ENCODE peak calls at places on chromosomes 2 and 18, in ten cellular contexts. C is NCI-H1930; W is T follicular helper cell; U is ureter; M is activated naive CD4-positive, alpha-beta T cell; S is activated gamma-delta T cell treated with anti-CD3 and anti-CD28 coated beads, Interleukin-2, amount 50 U/mL, for 16 hours; T is uterus; F is SK-MEL-5; I is putamen; P is NCI-H146. G is an unnamed sample.

GRCh38 chr2:99403524-99403923 is 66.3 kb downstream of the EIF5B start:
- DNase-seq in F (peak; percentile 21), P (no peak), M (no peak), S (no peak), U (no peak), C (no peak), T (no peak), I (no peak), W (no peak), G (no peak)

GRCh38 chr18:46915800-46916550 is 1.3 kb downstream of the PIAS2 start:
- DNase-seq in T (no peak), M (no peak), I (no peak), U (no peak), C (no peak), S (no peak), W (no peak), P (peak; percentile 44), F (no peak), G (no peak)

GRCh38 chr18:1421502-1421901 is 516.8 kb downstream of the ADCYAP1 start:
- DNase-seq in C (no peak), P (no peak), W (no peak), I (no peak), U (no peak), F (no peak), T (no peak), M (no peak), S (no peak), G (no peak)

GRCh38 chr18:79590191-79591039 is 89.2 kb upstream of the CTDP1 start:
- DNase-seq in S (no peak), C (no peak), T (no peak), P (peak; percentile 58), U (no peak), I (no peak), W (no peak), M (no peak), F (no peak), G (no peak)

GRCh38 chr2:39381653-39382052 is 55.4 kb downstream of the MAP4K3 start:
- DNase-seq in M (no peak), T (no peak), C (peak; percentile 28), S (no peak), W (no peak), F (no peak), P (no peak), U (no peak), I (no peak), G (no peak)

GRCh38 chr2:28332696-28333095 is 60.0 kb upstream of the FOSL2 start:
- DNase-seq in M (no peak), S (no peak), T (no peak), P (no peak), C (no peak), W (no peak), F (no peak), U (no peak), I (no peak), G (no peak)

GRCh38 chr18:50183556-50183955 is 11.4 kb downstream of the MYO5B start:
- DNase-seq in T (no peak), S (no peak), P (no peak), U (no peak), W (no peak), C (no peak), F (no peak), M (no peak), I (no peak), G (no peak)

GRCh38 chr18:45626330-45627203 is 11.3 kb downstream of the SLC14A2 start:
- DNase-seq in P (peak; percentile 26), S (no peak), F (no peak), U (no peak), T (no peak), W (no peak), M (no peak), I (peak; percentile 73), C (no peak), G (no peak)

GRCh38 chr2:13585732-13586131 is 869.0 kb downstream of the TRIB2 start:
- DNase-seq in F (no peak), W (no peak), S (no peak), T (no peak), P (no peak), U (no peak), I (no peak), M (no peak), C (no peak), G (no peak)

G was measured in natural killer cell.